ENCODE peak calls at places on chromosomes 1 and 21, in nine cellular contexts. H, K, S, Y, X, B, C, N and A are unnamed samples.

GRCh38 chr1:228109962-228110488 is 926 bp upstream of the MRPL55 start:
- DNase-seq in Y (peak; percentile 49), H (no peak), X (no peak), C (no peak), B (no peak), N (no peak), S (peak; percentile 56), K (peak; percentile 47), A (no peak)

GRCh38 chr1:10900691-10901090 is 104.2 kb upstream of the CASZ1 start:
- DNase-seq in Y (no peak), K (no peak), C (no peak), X (peak; percentile 15), H (no peak), S (no peak), N (no peak), B (no peak), A (no peak)

GRCh38 chr1:172266528-172267174 is 153.8 kb upstream of the C1orf105 start:
- DNase-seq in B (no peak), K (no peak), X (no peak), Y (no peak), C (no peak), N (no peak), H (no peak), S (no peak), A (no peak)

GRCh38 chr1:156487862-156488261 is 12.7 kb downstream of the MEF2D start:
- DNase-seq in K (no peak), S (no peak), Y (no peak), X (no peak), N (no peak), B (no peak), C (no peak), H (no peak), A (no peak)

GRCh38 chr21:45361033-45361997 is 43.6 kb upstream of the COL18A1 start:
- DNase-seq in K (no peak), C (no peak), S (no peak), Y (no peak), N (no peak), X (no peak), H (no peak), B (no peak), A (no peak)

GRCh38 chr1:209728466-209728865 is 23.8 kb downstream of the HSD11B1 start:
- DNase-seq in N (no peak), C (no peak), B (no peak), X (no peak), K (no peak), H (no peak), Y (no peak), S (no peak), A (no peak)

GRCh38 chr1:59332983-59333382 is 36.1 kb downstream of the FGGY start:
- DNase-seq in S (no peak), X (no peak), H (no peak), Y (peak; percentile 75), K (peak; percentile 43), N (no peak), C (no peak), B (no peak), A (no peak)

GRCh38 chr1:28921286-28921869 is 7.0 kb downstream of the EPB41 start:
- DNase-seq in N (no peak), S (peak; percentile 86), C (no peak), B (no peak), Y (peak; percentile 11), H (no peak), K (no peak), X (no peak), A (no peak)

GRCh38 chr1:242447682-242448081 is 76.8 kb downstream of the PLD5 start:
- DNase-seq in Y (no peak), N (no peak), X (no peak), B (peak; percentile 32), S (peak; percentile 64), K (no peak), C (no peak), H (no peak), A (no peak)

GRCh38 chr1:2133039-2133878 is 61.3 kb downstream of the FAAP20 start:
- DNase-seq in B (peak; percentile 96), N (peak; percentile 92), C (peak; percentile 95), K (peak; percentile 99), X (peak; percentile 99), S (peak; percentile 74), H (peak; percentile 96), Y (peak; percentile 99), A (peak; percentile 97)

GRCh38 chr1:39672551-39672947 is 642 bp upstream of the NT5C1A start:
- DNase-seq in X (peak; percentile 39), H (no peak), Y (no peak), S (peak; percentile 64), N (no peak), K (peak; percentile 32), B (no peak), C (no peak), A (no peak)